ENCODE peak calls at places on chromosomes 7 and 10, in four cellular contexts. C is left ventricle myocardium inferior, Y is mammary epithelial cell, M is GM23338. T is an unnamed sample. For H3K36me3, the result is how much of the 10 kb centered on the place peaks cover.

GRCh38 chr10:47348138-47348651 is at the start of gene RBP3:
- DNase-seq in M (no peak), Y (no peak), C (no peak), T (no peak)

GRCh38 chr7:148481965-148482626 is 108.5 kb upstream of the C7orf33 start:
- DNase-seq in Y (peak), C (no peak), M (no peak), T (no peak)

GRCh38 chr7:28419717-28420116 is 7.4 kb downstream of the CREB5 start:
- DNase-seq in C (no peak), Y (peak), M (no peak), T (no peak)

GRCh38 chr7:30510124-30511074 is 5.8 kb upstream of the GGCT start:
- DNase-seq in Y (peak), C (no peak), M (peak), T (peak)

GRCh38 chr10:88095291-88095721 is 231.9 kb downstream of the PTEN start:
- DNase-seq in C (no peak), Y (peak), M (no peak), T (no peak)

GRCh38 chr7:25856056-25856780 is 295.8 kb upstream of the NFE2L3 start:
- DNase-seq in C (no peak), Y (no peak), M (peak), T (no peak)

GRCh38 chr7:138564365-138564764 is 104.3 kb downstream of the TRIM24 start:
- DNase-seq in C (no peak), M (no peak), Y (peak), T (no peak)

GRCh38 chr7:96329189-96329588 is 7.3 kb upstream of the SLC25A13 start:
- DNase-seq in M (no peak), C (no peak), Y (no peak), T (no peak)

DNA sequence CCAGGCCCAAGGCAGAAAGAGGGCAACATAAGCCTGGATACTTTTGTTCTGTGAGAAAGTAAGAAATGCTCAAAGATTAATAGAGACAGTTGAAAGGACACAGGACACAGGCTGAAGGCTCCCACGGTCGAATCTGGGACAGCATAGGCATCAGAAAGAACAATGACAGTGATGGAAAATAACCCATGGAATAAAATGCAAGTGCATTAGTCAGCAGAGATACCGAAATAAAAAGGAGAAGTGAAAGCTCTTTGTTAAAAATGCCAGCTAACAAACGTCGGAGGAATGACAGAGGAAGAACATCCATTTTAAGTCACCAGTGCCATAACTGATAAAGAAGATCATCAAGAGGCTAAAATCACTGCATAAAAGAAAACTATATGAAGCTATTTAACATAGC is 19.7 kb upstream of the AGAP5 start:
- DNase-seq in Y (no peak), C (no peak), M (no peak), T (no peak)
- H3K36me3 ChIP-seq in Y (under half), C (half or more), M (under half), T (under half)

GRCh38 chr10:129033354-129033729 is 433.7 kb upstream of the MGMT start:
- DNase-seq in M (no peak), C (no peak), Y (no peak), T (no peak)
- TF ChIP-seq CTCF in M (no peak), C (no peak), Y (no peak), T (no peak)

GRCh38 chr7:5495581-5496375 is 72.1 kb upstream of the TNRC18 start:
- DNase-seq in Y (peak), C (peak), M (no peak), T (no peak)

GRCh38 chr7:5492249-5493020 is 68.8 kb upstream of the TNRC18 start:
- DNase-seq in M (peak), C (no peak), Y (no peak), T (no peak)

GRCh38 chr7:5491251-5492044 is 67.8 kb upstream of the TNRC18 start:
- DNase-seq in M (no peak), Y (no peak), C (no peak), T (no peak)

GRCh38 chr7:5494683-5495561 is 71.3 kb upstream of the TNRC18 start:
- DNase-seq in C (peak), M (peak), Y (peak), T (peak)

GRCh38 chr7:5494320-5494682 is 70.7 kb upstream of the TNRC18 start:
- DNase-seq in Y (no peak), M (no peak), C (no peak), T (no peak)
- H3K36me3 ChIP-seq in Y (under half), M (under half), C (under half), T (under half)

DNA sequence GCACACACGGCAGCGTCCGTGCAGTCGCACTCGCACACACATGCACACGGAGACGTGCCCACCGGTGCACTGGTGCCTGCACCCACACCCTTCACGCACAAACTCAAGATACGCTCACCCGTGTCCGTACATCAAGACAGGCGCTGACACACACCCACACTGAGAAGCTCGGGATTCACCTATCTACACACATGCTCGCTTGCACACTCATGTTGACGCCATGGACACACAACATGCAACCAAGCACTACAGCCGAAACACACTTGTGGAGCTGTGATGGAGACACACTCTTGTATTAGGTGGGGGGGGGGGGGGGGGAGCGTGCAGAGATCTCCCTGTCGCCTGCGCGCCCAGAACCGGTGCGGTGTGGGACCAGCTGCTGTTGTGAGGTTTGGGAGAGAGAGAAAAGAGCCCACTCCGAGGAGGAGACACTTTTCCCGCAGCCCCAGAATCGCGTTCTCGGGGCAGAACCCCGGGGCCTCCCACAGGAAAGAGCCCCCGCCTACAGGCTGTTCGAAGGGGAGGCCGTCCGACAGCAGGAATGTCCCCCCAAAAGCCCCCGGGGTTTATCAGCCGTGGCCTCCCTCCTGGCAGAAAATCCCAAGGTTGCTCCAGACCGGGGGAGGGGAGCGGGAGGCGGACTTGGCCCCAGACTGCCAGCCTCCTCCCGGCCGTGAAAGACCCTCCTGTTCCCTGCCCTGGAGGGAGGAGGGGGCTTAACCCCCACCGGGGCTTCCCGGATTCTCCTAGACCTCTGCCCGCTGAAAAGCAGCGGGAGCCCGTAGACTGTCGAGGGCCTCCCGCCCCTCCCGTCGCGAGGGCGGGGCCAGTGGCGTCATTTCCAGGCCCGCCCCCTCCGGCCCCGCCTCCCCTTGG is 466 bp upstream of the NFKB2 start:
- DNase-seq in Y (peak), M (peak), C (peak), T (peak)
- TF ChIP-seq CTCF in Y (no peak), M (no peak), C (no peak), T (no peak)